ENCODE peak calls at places on chromosome 9, in six cellular contexts. One of them, this sample, is unnamed.

GRCh38 chr9:116027511-116027910 is 126.1 kb upstream of the PAPPA start:
- DNase-seq in NCI-H460: no peak
- DNase-seq in stimulated activated CD4-positive, alpha-beta T cell treated with anti-CD3 and anti-CD28 coated beads, Interleukin-1b, Interleukin-23, amount 100 ng/mL, for 24 hours: no peak
- DNase-seq in HS-5: peak; percentile 58
- DNase-seq in AG09319: peak; percentile 32
- DNase-seq in GM06990: no peak
- DNase-seq in this sample: no peak

GRCh38 chr9:133263557-133263956 is 11.4 kb downstream of the ABO start:
- DNase-seq in AG09319: no peak
- DNase-seq in GM06990: no peak
- DNase-seq in stimulated activated CD4-positive, alpha-beta T cell treated with anti-CD3 and anti-CD28 coated beads, Interleukin-1b, Interleukin-23, amount 100 ng/mL, for 24 hours: no peak
- DNase-seq in HS-5: no peak
- DNase-seq in NCI-H460: no peak
- DNase-seq in this sample: no peak

GRCh38 chr9:8732367-8733075 is 932.9 kb upstream of the DMAC1 start:
- DNase-seq in HS-5: no peak
- DNase-seq in AG09319: no peak
- DNase-seq in GM06990: no peak
- DNase-seq in NCI-H460: no peak
- DNase-seq in stimulated activated CD4-positive, alpha-beta T cell treated with anti-CD3 and anti-CD28 coated beads, Interleukin-1b, Interleukin-23, amount 100 ng/mL, for 24 hours: no peak
- DNase-seq in this sample: no peak

GRCh38 chr9:75001719-75002421 is 26.2 kb downstream of the CARNMT1 start:
- DNase-seq in stimulated activated CD4-positive, alpha-beta T cell treated with anti-CD3 and anti-CD28 coated beads, Interleukin-1b, Interleukin-23, amount 100 ng/mL, for 24 hours: no peak
- DNase-seq in AG09319: peak; percentile 74
- DNase-seq in NCI-H460: peak; percentile 80
- DNase-seq in HS-5: peak; percentile 69
- DNase-seq in GM06990: peak; percentile 32
- DNase-seq in this sample: peak; percentile 29

GRCh38 chr9:10366171-10366779 is 246.5 kb downstream of the PTPRD start:
- DNase-seq in AG09319: no peak
- DNase-seq in stimulated activated CD4-positive, alpha-beta T cell treated with anti-CD3 and anti-CD28 coated beads, Interleukin-1b, Interleukin-23, amount 100 ng/mL, for 24 hours: no peak
- DNase-seq in NCI-H460: peak; percentile 25
- DNase-seq in HS-5: peak; percentile 3
- DNase-seq in GM06990: no peak
- DNase-seq in this sample: no peak

GRCh38 chr9:86575137-86575536 is 220.9 kb upstream of the TUT7 start:
- DNase-seq in NCI-H460: no peak
- DNase-seq in AG09319: no peak
- DNase-seq in HS-5: no peak
- DNase-seq in stimulated activated CD4-positive, alpha-beta T cell treated with anti-CD3 and anti-CD28 coated beads, Interleukin-1b, Interleukin-23, amount 100 ng/mL, for 24 hours: no peak
- DNase-seq in GM06990: no peak
- DNase-seq in this sample: no peak

GRCh38 chr9:76894198-76894597 is 11.7 kb downstream of the PRUNE2 start:
- DNase-seq in HS-5: no peak
- DNase-seq in NCI-H460: peak; percentile 1
- DNase-seq in GM06990: no peak
- DNase-seq in AG09319: no peak
- DNase-seq in stimulated activated CD4-positive, alpha-beta T cell treated with anti-CD3 and anti-CD28 coated beads, Interleukin-1b, Interleukin-23, amount 100 ng/mL, for 24 hours: no peak
- DNase-seq in this sample: no peak

GRCh38 chr9:134957945-134958227 is 40.2 kb upstream of the FCN1 start:
- DNase-seq in NCI-H460: no peak
- DNase-seq in AG09319: no peak
- DNase-seq in stimulated activated CD4-positive, alpha-beta T cell treated with anti-CD3 and anti-CD28 coated beads, Interleukin-1b, Interleukin-23, amount 100 ng/mL, for 24 hours: no peak
- DNase-seq in HS-5: no peak
- DNase-seq in GM06990: no peak
- DNase-seq in this sample: no peak

GRCh38 chr9:81032030-81032572 is 657.2 kb downstream of the TLE1 start:
- DNase-seq in HS-5: peak; percentile 60
- DNase-seq in NCI-H460: no peak
- DNase-seq in stimulated activated CD4-positive, alpha-beta T cell treated with anti-CD3 and anti-CD28 coated beads, Interleukin-1b, Interleukin-23, amount 100 ng/mL, for 24 hours: no peak
- DNase-seq in AG09319: no peak
- DNase-seq in GM06990: no peak
- DNase-seq in this sample: no peak

GRCh38 chr9:91659529-91660294 is 236.1 kb upstream of the NFIL3 start:
- DNase-seq in HS-5: no peak
- DNase-seq in GM06990: no peak
- DNase-seq in NCI-H460: peak; percentile 30
- DNase-seq in stimulated activated CD4-positive, alpha-beta T cell treated with anti-CD3 and anti-CD28 coated beads, Interleukin-1b, Interleukin-23, amount 100 ng/mL, for 24 hours: no peak
- DNase-seq in AG09319: no peak
- DNase-seq in this sample: no peak

GRCh38 chr9:84310903-84311302 is 29.7 kb downstream of the SLC28A3 start:
- DNase-seq in HS-5: no peak
- DNase-seq in NCI-H460: no peak
- DNase-seq in AG09319: no peak
- DNase-seq in stimulated activated CD4-positive, alpha-beta T cell treated with anti-CD3 and anti-CD28 coated beads, Interleukin-1b, Interleukin-23, amount 100 ng/mL, for 24 hours: no peak
- DNase-seq in GM06990: no peak
- DNase-seq in this sample: no peak

GRCh38 chr9:109286571-109286977 is 34.3 kb downstream of the EPB41L4B start:
- DNase-seq in HS-5: peak; percentile 91
- DNase-seq in AG09319: no peak
- DNase-seq in GM06990: no peak
- DNase-seq in NCI-H460: peak; percentile 36
- DNase-seq in stimulated activated CD4-positive, alpha-beta T cell treated with anti-CD3 and anti-CD28 coated beads, Interleukin-1b, Interleukin-23, amount 100 ng/mL, for 24 hours: no peak
- DNase-seq in this sample: no peak

GRCh38 chr9:123131993-123132392 is 98.5 kb downstream of the GPR21 start:
- DNase-seq in stimulated activated CD4-positive, alpha-beta T cell treated with anti-CD3 and anti-CD28 coated beads, Interleukin-1b, Interleukin-23, amount 100 ng/mL, for 24 hours: no peak
- DNase-seq in NCI-H460: no peak
- DNase-seq in AG09319: no peak
- DNase-seq in GM06990: no peak
- DNase-seq in HS-5: no peak
- DNase-seq in this sample: no peak

GRCh38 chr9:120441446-120442279 is 138.3 kb downstream of the CDK5RAP2 start:
- DNase-seq in AG09319: no peak
- DNase-seq in HS-5: peak; percentile 10
- DNase-seq in stimulated activated CD4-positive, alpha-beta T cell treated with anti-CD3 and anti-CD28 coated beads, Interleukin-1b, Interleukin-23, amount 100 ng/mL, for 24 hours: no peak
- DNase-seq in GM06990: no peak
- DNase-seq in NCI-H460: no peak
- DNase-seq in this sample: no peak

GRCh38 chr9:19148170-19148569 is 20.9 kb upstream of the PLIN2 start:
- DNase-seq in NCI-H460: no peak
- DNase-seq in AG09319: no peak
- DNase-seq in GM06990: no peak
- DNase-seq in HS-5: no peak
- DNase-seq in stimulated activated CD4-positive, alpha-beta T cell treated with anti-CD3 and anti-CD28 coated beads, Interleukin-1b, Interleukin-23, amount 100 ng/mL, for 24 hours: no peak
- DNase-seq in this sample: no peak

GRCh38 chr9:114027159-114027895 is 50.8 kb downstream of the AMBP start:
- DNase-seq in GM06990: no peak
- DNase-seq in HS-5: no peak
- DNase-seq in NCI-H460: no peak
- DNase-seq in AG09319: no peak
- DNase-seq in stimulated activated CD4-positive, alpha-beta T cell treated with anti-CD3 and anti-CD28 coated beads, Interleukin-1b, Interleukin-23, amount 100 ng/mL, for 24 hours: no peak
- DNase-seq in this sample: no peak

GRCh38 chr9:93110400-93110855 is 14.4 kb downstream of the CARD19 start:
- DNase-seq in stimulated activated CD4-positive, alpha-beta T cell treated with anti-CD3 and anti-CD28 coated beads, Interleukin-1b, Interleukin-23, amount 100 ng/mL, for 24 hours: no peak
- DNase-seq in HS-5: no peak
- DNase-seq in NCI-H460: no peak
- DNase-seq in GM06990: peak; percentile 9
- DNase-seq in AG09319: no peak
- DNase-seq in this sample: no peak

GRCh38 chr9:14179449-14179848 is 134.5 kb downstream of the NFIB start:
- DNase-seq in HS-5: no peak
- DNase-seq in stimulated activated CD4-positive, alpha-beta T cell treated with anti-CD3 and anti-CD28 coated beads, Interleukin-1b, Interleukin-23, amount 100 ng/mL, for 24 hours: no peak
- DNase-seq in GM06990: no peak
- DNase-seq in NCI-H460: no peak
- DNase-seq in AG09319: no peak
- DNase-seq in this sample: no peak

GRCh38 chr9:114011313-114011712 is 66.8 kb downstream of the AMBP start:
- DNase-seq in HS-5: no peak
- DNase-seq in stimulated activated CD4-positive, alpha-beta T cell treated with anti-CD3 and anti-CD28 coated beads, Interleukin-1b, Interleukin-23, amount 100 ng/mL, for 24 hours: no peak
- DNase-seq in AG09319: no peak
- DNase-seq in GM06990: no peak
- DNase-seq in NCI-H460: no peak
- DNase-seq in this sample: no peak

GRCh38 chr9:75482566-75482965 is 394.3 kb downstream of the OSTF1 start:
- DNase-seq in NCI-H460: no peak
- DNase-seq in GM06990: no peak
- DNase-seq in HS-5: no peak
- DNase-seq in AG09319: no peak
- DNase-seq in stimulated activated CD4-positive, alpha-beta T cell treated with anti-CD3 and anti-CD28 coated beads, Interleukin-1b, Interleukin-23, amount 100 ng/mL, for 24 hours: no peak
- DNase-seq in this sample: no peak

GRCh38 chr9:69573666-69574456 is 98.3 kb downstream of the APBA1 start:
- DNase-seq in AG09319: no peak
- DNase-seq in NCI-H460: no peak
- DNase-seq in stimulated activated CD4-positive, alpha-beta T cell treated with anti-CD3 and anti-CD28 coated beads, Interleukin-1b, Interleukin-23, amount 100 ng/mL, for 24 hours: no peak
- DNase-seq in HS-5: peak; percentile 44
- DNase-seq in GM06990: no peak
- DNase-seq in this sample: no peak

GRCh38 chr9:113454914-113455761 is 8.4 kb upstream of the RGS3 start:
- DNase-seq in HS-5: peak; percentile 66
- DNase-seq in stimulated activated CD4-positive, alpha-beta T cell treated with anti-CD3 and anti-CD28 coated beads, Interleukin-1b, Interleukin-23, amount 100 ng/mL, for 24 hours: no peak
- DNase-seq in AG09319: peak; percentile 67
- DNase-seq in NCI-H460: peak; percentile 69
- DNase-seq in GM06990: peak; percentile 20
- DNase-seq in this sample: no peak

GRCh38 chr9:129283290-129283691 is 105.2 kb upstream of the IER5L start:
- DNase-seq in HS-5: no peak
- DNase-seq in stimulated activated CD4-positive, alpha-beta T cell treated with anti-CD3 and anti-CD28 coated beads, Interleukin-1b, Interleukin-23, amount 100 ng/mL, for 24 hours: no peak
- DNase-seq in AG09319: no peak
- DNase-seq in GM06990: no peak
- DNase-seq in NCI-H460: no peak
- DNase-seq in this sample: no peak

GRCh38 chr9:98906273-98907040 is 37.2 kb upstream of the COL15A1 start:
- DNase-seq in AG09319: no peak
- DNase-seq in stimulated activated CD4-positive, alpha-beta T cell treated with anti-CD3 and anti-CD28 coated beads, Interleukin-1b, Interleukin-23, amount 100 ng/mL, for 24 hours: no peak
- DNase-seq in HS-5: no peak
- DNase-seq in GM06990: no peak
- DNase-seq in NCI-H460: no peak
- DNase-seq in this sample: no peak

GRCh38 chr9:79382468-79382867 is 189.3 kb upstream of the TLE4 start:
- DNase-seq in GM06990: no peak
- DNase-seq in NCI-H460: peak; percentile 41
- DNase-seq in AG09319: no peak
- DNase-seq in stimulated activated CD4-positive, alpha-beta T cell treated with anti-CD3 and anti-CD28 coated beads, Interleukin-1b, Interleukin-23, amount 100 ng/mL, for 24 hours: no peak
- DNase-seq in HS-5: no peak
- DNase-seq in this sample: no peak

GRCh38 chr9:106174331-106174730 is 480.0 kb downstream of the TMEM38B start:
- DNase-seq in AG09319: no peak
- DNase-seq in HS-5: no peak
- DNase-seq in GM06990: no peak
- DNase-seq in NCI-H460: no peak
- DNase-seq in stimulated activated CD4-positive, alpha-beta T cell treated with anti-CD3 and anti-CD28 coated beads, Interleukin-1b, Interleukin-23, amount 100 ng/mL, for 24 hours: no peak
- DNase-seq in this sample: no peak

GRCh38 chr9:109972026-109973005 is 192.3 kb downstream of the PALM2AKAP2 start:
- DNase-seq in GM06990: peak; percentile 75
- DNase-seq in AG09319: no peak
- DNase-seq in stimulated activated CD4-positive, alpha-beta T cell treated with anti-CD3 and anti-CD28 coated beads, Interleukin-1b, Interleukin-23, amount 100 ng/mL, for 24 hours: no peak
- DNase-seq in NCI-H460: no peak
- DNase-seq in HS-5: no peak
- DNase-seq in this sample: no peak

GRCh38 chr9:136587944-136588662 is 42.3 kb upstream of the NOTCH1 start:
- DNase-seq in AG09319: no peak
- DNase-seq in NCI-H460: no peak
- DNase-seq in HS-5: no peak
- DNase-seq in stimulated activated CD4-positive, alpha-beta T cell treated with anti-CD3 and anti-CD28 coated beads, Interleukin-1b, Interleukin-23, amount 100 ng/mL, for 24 hours: no peak
- DNase-seq in GM06990: no peak
- DNase-seq in this sample: no peak

This sample was measured in NCI-H187.